ENCODE peak calls at places on chromosomes 2 and 18, in four cellular contexts. X, E, W and K are unnamed samples.

GRCh38 chr2:203612246-203612645 is 77.1 kb upstream of the RAPH1 start:
- DNase-seq in X (no peak), E (no peak), W (no peak), K (no peak)

GRCh38 chr2:95305341-95306058 is 8.4 kb downstream of the KCNIP3 start:
- DNase-seq in X (no peak), E (no peak), W (no peak), K (no peak)

GRCh38 chr2:30747206-30747605 is 60.0 kb downstream of the CAPN13 start:
- DNase-seq in X (no peak), E (no peak), W (no peak), K (no peak)

GRCh38 chr2:188787661-188788044 is 186.5 kb upstream of the COL3A1 start:
- DNase-seq in X (no peak), E (no peak), W (peak; percentile 64), K (no peak)

GRCh38 chr2:174682578-174683391 is 81.5 kb downstream of the CHRNA1 start:
- DNase-seq in X (peak; percentile 62), E (peak; percentile 68), W (peak; percentile 58), K (peak; percentile 60)

GRCh38 chr2:155033652-155034051 is 335.2 kb downstream of the KCNJ3 start:
- DNase-seq in X (no peak), E (no peak), W (no peak), K (no peak)

GRCh38 chr2:104755026-104755856 is 98.7 kb upstream of the POU3F3 start:
- DNase-seq in X (no peak), E (no peak), W (peak; percentile 19), K (no peak)

GRCh38 chr18:58695772-58696171 is 24.5 kb downstream of the MALT1 start:
- DNase-seq in X (no peak), E (no peak), W (no peak), K (no peak)

GRCh38 chr2:46876741-46877384 is 38.7 kb downstream of the MCFD2 start:
- DNase-seq in X (no peak), E (peak; percentile 40), W (peak; percentile 88), K (peak; percentile 48)